ENCODE peak calls at places on chromosomes 13 and 19, in eight cellular contexts. One of them, this sample, is unnamed.

GRCh38 chr13:34750078-34750703 is 191.9 kb upstream of the NBEA start:
- DNase-seq in stimulated activated naive CD8-positive, alpha-beta T cell treated with anti-CD3 and anti-CD28 coated beads, Interleukin-15, Interleukin-2, amounts not matched to agents 100 U/mL and 50 U/mL, for 24 hours: no peak
- DNase-seq in Daoy: no peak
- DNase-seq in epithelial cell of prostate: no peak
- DNase-seq in CD8-positive, alpha-beta memory T cell: no peak
- DNase-seq in activated T-helper 9 cell treated with anti-CD3 and anti-CD28 coated beads, Interleukin-2, amount 50 U/mL, for 16 hours: no peak
- DNase-seq in kidney epithelial cell: no peak
- DNase-seq in stimulated activated CD8-positive, alpha-beta memory T cell treated with anti-CD3 and anti-CD28 coated beads, Interleukin-4, amount 100 ng/mL, for 4 hours: no peak
- DNase-seq in this sample: no peak

GRCh38 chr19:27774827-27775226 is 1438.1 kb downstream of the UQCRFS1 start:
- DNase-seq in stimulated activated naive CD8-positive, alpha-beta T cell treated with anti-CD3 and anti-CD28 coated beads, Interleukin-15, Interleukin-2, amounts not matched to agents 100 U/mL and 50 U/mL, for 24 hours: peak
- DNase-seq in activated T-helper 9 cell treated with anti-CD3 and anti-CD28 coated beads, Interleukin-2, amount 50 U/mL, for 16 hours: no peak
- DNase-seq in epithelial cell of prostate: no peak
- DNase-seq in stimulated activated CD8-positive, alpha-beta memory T cell treated with anti-CD3 and anti-CD28 coated beads, Interleukin-4, amount 100 ng/mL, for 4 hours: no peak
- DNase-seq in CD8-positive, alpha-beta memory T cell: no peak
- DNase-seq in Daoy: peak
- DNase-seq in kidney epithelial cell: no peak
- DNase-seq in this sample: no peak

GRCh38 chr13:30179547-30180256 is 127.6 kb downstream of the KATNAL1 start:
- DNase-seq in epithelial cell of prostate: no peak
- DNase-seq in CD8-positive, alpha-beta memory T cell: no peak
- DNase-seq in activated T-helper 9 cell treated with anti-CD3 and anti-CD28 coated beads, Interleukin-2, amount 50 U/mL, for 16 hours: no peak
- DNase-seq in stimulated activated naive CD8-positive, alpha-beta T cell treated with anti-CD3 and anti-CD28 coated beads, Interleukin-15, Interleukin-2, amounts not matched to agents 100 U/mL and 50 U/mL, for 24 hours: no peak
- DNase-seq in stimulated activated CD8-positive, alpha-beta memory T cell treated with anti-CD3 and anti-CD28 coated beads, Interleukin-4, amount 100 ng/mL, for 4 hours: no peak
- DNase-seq in Daoy: no peak
- DNase-seq in kidney epithelial cell: no peak
- DNase-seq in this sample: no peak

GRCh38 chr13:107211073-107211472 is 643.1 kb upstream of the ARGLU1 start:
- DNase-seq in Daoy: peak
- DNase-seq in CD8-positive, alpha-beta memory T cell: no peak
- DNase-seq in activated T-helper 9 cell treated with anti-CD3 and anti-CD28 coated beads, Interleukin-2, amount 50 U/mL, for 16 hours: no peak
- DNase-seq in kidney epithelial cell: peak
- DNase-seq in epithelial cell of prostate: peak
- DNase-seq in stimulated activated naive CD8-positive, alpha-beta T cell treated with anti-CD3 and anti-CD28 coated beads, Interleukin-15, Interleukin-2, amounts not matched to agents 100 U/mL and 50 U/mL, for 24 hours: peak
- DNase-seq in stimulated activated CD8-positive, alpha-beta memory T cell treated with anti-CD3 and anti-CD28 coated beads, Interleukin-4, amount 100 ng/mL, for 4 hours: no peak
- DNase-seq in this sample: peak

GRCh38 chr19:14769201-14769600 is 9.2 kb downstream of the ADGRE2 start:
- DNase-seq in kidney epithelial cell: no peak
- DNase-seq in stimulated activated CD8-positive, alpha-beta memory T cell treated with anti-CD3 and anti-CD28 coated beads, Interleukin-4, amount 100 ng/mL, for 4 hours: no peak
- DNase-seq in Daoy: no peak
- DNase-seq in CD8-positive, alpha-beta memory T cell: no peak
- DNase-seq in stimulated activated naive CD8-positive, alpha-beta T cell treated with anti-CD3 and anti-CD28 coated beads, Interleukin-15, Interleukin-2, amounts not matched to agents 100 U/mL and 50 U/mL, for 24 hours: no peak
- DNase-seq in epithelial cell of prostate: no peak
- DNase-seq in activated T-helper 9 cell treated with anti-CD3 and anti-CD28 coated beads, Interleukin-2, amount 50 U/mL, for 16 hours: no peak
- DNase-seq in this sample: no peak

GRCh38 chr19:36182612-36183454 is 30.6 kb upstream of the COX7A1 start:
- DNase-seq in stimulated activated naive CD8-positive, alpha-beta T cell treated with anti-CD3 and anti-CD28 coated beads, Interleukin-15, Interleukin-2, amounts not matched to agents 100 U/mL and 50 U/mL, for 24 hours: no peak
- DNase-seq in epithelial cell of prostate: no peak
- DNase-seq in CD8-positive, alpha-beta memory T cell: no peak
- DNase-seq in activated T-helper 9 cell treated with anti-CD3 and anti-CD28 coated beads, Interleukin-2, amount 50 U/mL, for 16 hours: no peak
- DNase-seq in kidney epithelial cell: no peak
- DNase-seq in Daoy: peak
- DNase-seq in stimulated activated CD8-positive, alpha-beta memory T cell treated with anti-CD3 and anti-CD28 coated beads, Interleukin-4, amount 100 ng/mL, for 4 hours: no peak
- DNase-seq in this sample: no peak

GRCh38 chr13:111115841-111116500 is 861 bp downstream of the ARHGEF7 start:
- DNase-seq in stimulated activated naive CD8-positive, alpha-beta T cell treated with anti-CD3 and anti-CD28 coated beads, Interleukin-15, Interleukin-2, amounts not matched to agents 100 U/mL and 50 U/mL, for 24 hours: no peak
- DNase-seq in Daoy: peak
- DNase-seq in CD8-positive, alpha-beta memory T cell: no peak
- DNase-seq in activated T-helper 9 cell treated with anti-CD3 and anti-CD28 coated beads, Interleukin-2, amount 50 U/mL, for 16 hours: no peak
- DNase-seq in epithelial cell of prostate: no peak
- DNase-seq in kidney epithelial cell: no peak
- DNase-seq in stimulated activated CD8-positive, alpha-beta memory T cell treated with anti-CD3 and anti-CD28 coated beads, Interleukin-4, amount 100 ng/mL, for 4 hours: no peak
- DNase-seq in this sample: no peak

GRCh38 chr19:46618670-46619231 is 6.1 kb downstream of the PTGIR start:
- DNase-seq in activated T-helper 9 cell treated with anti-CD3 and anti-CD28 coated beads, Interleukin-2, amount 50 U/mL, for 16 hours: no peak
- DNase-seq in Daoy: no peak
- DNase-seq in stimulated activated CD8-positive, alpha-beta memory T cell treated with anti-CD3 and anti-CD28 coated beads, Interleukin-4, amount 100 ng/mL, for 4 hours: no peak
- DNase-seq in epithelial cell of prostate: no peak
- DNase-seq in CD8-positive, alpha-beta memory T cell: no peak
- DNase-seq in kidney epithelial cell: no peak
- DNase-seq in stimulated activated naive CD8-positive, alpha-beta T cell treated with anti-CD3 and anti-CD28 coated beads, Interleukin-15, Interleukin-2, amounts not matched to agents 100 U/mL and 50 U/mL, for 24 hours: peak
- DNase-seq in this sample: no peak

GRCh38 chr13:20151612-20152011 is 9.2 kb downstream of the GJA3 start:
- DNase-seq in CD8-positive, alpha-beta memory T cell: no peak
- DNase-seq in Daoy: no peak
- DNase-seq in kidney epithelial cell: no peak
- DNase-seq in stimulated activated CD8-positive, alpha-beta memory T cell treated with anti-CD3 and anti-CD28 coated beads, Interleukin-4, amount 100 ng/mL, for 4 hours: no peak
- DNase-seq in epithelial cell of prostate: no peak
- DNase-seq in stimulated activated naive CD8-positive, alpha-beta T cell treated with anti-CD3 and anti-CD28 coated beads, Interleukin-15, Interleukin-2, amounts not matched to agents 100 U/mL and 50 U/mL, for 24 hours: no peak
- DNase-seq in activated T-helper 9 cell treated with anti-CD3 and anti-CD28 coated beads, Interleukin-2, amount 50 U/mL, for 16 hours: no peak
- DNase-seq in this sample: no peak

This sample was measured in stimulated activated naive CD4-positive, alpha-beta T cell treated with Interleukin-2 at 50 U/mL for 16 hours.